ENCODE peak calls at places on chromosome 16, in five cellular contexts. E is EL; V is nephron progenitor cell; I is stimulated activated CD8-positive, alpha-beta memory T cell treated with anti-CD3 and anti-CD28 coated beads, Interleukin-4, amount 100 ng/mL, for 24 hours; M is ELR. W is an unnamed sample.

GRCh38 chr16:74896389-74897370 is 88.2 kb downstream of the WDR59 start:
- DNase-seq in E (peak), I (no peak), V (no peak), M (peak), W (no peak)

GRCh38 chr16:19073344-19073743 is 5.9 kb downstream of the COQ7 start:
- DNase-seq in M (no peak), E (no peak), I (no peak), V (no peak), W (no peak)

GRCh38 chr16:4244881-4245280 is 3.0 kb upstream of the SRL start:
- DNase-seq in I (no peak), M (no peak), V (no peak), E (no peak), W (no peak)

GRCh38 chr16:11272921-11273720 is at the start of gene PRM3:
- DNase-seq in I (no peak), M (no peak), V (no peak), E (no peak), W (no peak)

GRCh38 chr16:9525037-9525436 is 433.6 kb downstream of the HAPSTR1 start:
- DNase-seq in V (no peak), I (no peak), M (no peak), E (no peak), W (no peak)

GRCh38 chr16:47323241-47323640 is 137.6 kb downstream of the ITFG1 start:
- DNase-seq in E (no peak), V (no peak), M (peak), I (no peak), W (no peak)

GRCh38 chr16:4358831-4359561 is 7.9 kb upstream of the PAM16 start:
- DNase-seq in E (peak), I (peak), M (peak), V (peak), W (peak)

GRCh38 chr16:49608801-49609200 is 235.2 kb downstream of the C16orf78 start:
- DNase-seq in M (peak), V (no peak), I (no peak), E (peak), W (no peak)

GRCh38 chr16:49494386-49495150 is 121.0 kb downstream of the C16orf78 start:
- DNase-seq in M (no peak), I (no peak), E (no peak), V (no peak), W (no peak)

GRCh38 chr16:12144355-12144754 is 167.8 kb downstream of the SNX29 start:
- DNase-seq in I (no peak), M (no peak), V (no peak), E (no peak), W (no peak)

GRCh38 chr16:83589576-83589975 is 218.2 kb upstream of the HSBP1 start:
- DNase-seq in I (no peak), E (no peak), M (no peak), V (no peak), W (no peak)

GRCh38 chr16:15653227-15653626 is 3.2 kb downstream of the NDE1 start:
- DNase-seq in V (no peak), I (no peak), M (peak), E (peak), W (no peak)

GRCh38 chr16:19691161-19691850 is 26.7 kb downstream of the KNOP1 start:
- DNase-seq in M (peak), V (no peak), I (no peak), E (peak), W (no peak)

GRCh38 chr16:75235721-75236193 is 15.7 kb downstream of the BCAR1 start:
- DNase-seq in E (no peak), V (no peak), M (no peak), I (no peak), W (no peak)

GRCh38 chr16:66983033-66983432 is 5.4 kb upstream of the CES4A start:
- DNase-seq in V (no peak), I (no peak), E (no peak), M (no peak), W (no peak)

GRCh38 chr16:31528726-31529397 is 1.2 kb downstream of the AHSP start:
- DNase-seq in V (no peak), E (peak), I (no peak), M (no peak), W (no peak)

GRCh38 chr16:4328580-4329353 is 12.9 kb downstream of the GLIS2 start:
- DNase-seq in V (no peak), M (no peak), E (no peak), I (no peak), W (no peak)